ENCODE peak calls at places on chromosomes 11 and 22, in four cellular contexts. E is mesendoderm, V is PC-3, Z is GM23248. S is an unnamed sample. For H3K36me3, the result is how much of the 10 kb centered on the place peaks cover.

GRCh38 chr11:65639623-65640482 is 2.0 kb downstream of the SIPA1 start:
- DNase-seq in Z (no peak), V (no peak), E (no peak), S (no peak)

GRCh38 chr11:86341382-86341781 is 33.3 kb upstream of the CCDC81 start:
- DNase-seq in V (no peak), E (peak), Z (no peak), S (no peak)

GRCh38 chr22:49365191-49365837 is 462.4 kb downstream of the BRD1 start:
- DNase-seq in E (peak), Z (no peak), V (no peak), S (no peak)

GRCh38 chr11:59145534-59145933 is 2.9 kb downstream of the FAM111A start:
- DNase-seq in Z (peak), E (no peak), V (peak), S (no peak)

GRCh38 chr11:8330416-8330815 is 66.7 kb upstream of the LMO1 start:
- DNase-seq in V (no peak), E (no peak), Z (no peak), S (no peak)

GRCh38 chr11:86294026-86294425 is 8.0 kb upstream of the HIKESHI start:
- DNase-seq in E (no peak), V (no peak), Z (peak), S (no peak)

GRCh38 chr11:9601041-9601875 is 27.8 kb downstream of the WEE1 start:
- DNase-seq in V (no peak), E (peak), Z (peak), S (no peak)

GRCh38 chr22:31439805-31440204 is 40.4 kb downstream of the DRG1 start:
- DNase-seq in E (no peak), Z (no peak), V (no peak), S (no peak)

GRCh38 chr11:132681971-132682370 is 850.3 kb downstream of the OPCML start:
- DNase-seq in E (no peak), V (no peak), Z (no peak), S (no peak)

GRCh38 chr22:42869463-42869862 is 12.4 kb upstream of the ARFGAP3 start:
- DNase-seq in Z (no peak), E (no peak), V (no peak), S (no peak)

GRCh38 chr11:33976351-33977199 is 75.0 kb upstream of the CAPRIN1 start:
- DNase-seq in V (no peak), E (no peak), Z (peak), S (no peak)

GRCh38 chr11:68903288-68903630 is 373 bp downstream of the MRPL21 start:
- DNase-seq in V (no peak), E (no peak), Z (peak), S (no peak)

GRCh38 chr11:1100417-1101245 is 26.0 kb downstream of the MUC2 start:
- DNase-seq in V (no peak), Z (no peak), E (no peak), S (no peak)

GRCh38 chr22:43737150-43737828 is 74.8 kb downstream of the EFCAB6 start:
- DNase-seq in V (no peak), Z (no peak), E (no peak), S (no peak)

GRCh38 chr11:95499516-95500135 is 268.6 kb upstream of the SESN3 start:
- DNase-seq in Z (peak), E (peak), V (peak), S (no peak)

GRCh38 chr11:24386551-24387404 is 110.1 kb upstream of the LUZP2 start:
- DNase-seq in V (peak), Z (peak), E (peak), S (peak)

GRCh38 chr11:94504689-94505293 is 7.5 kb upstream of the C11orf97 start:
- DNase-seq in Z (peak), V (peak), E (peak), S (peak)

GRCh38 chr11:79397252-79397651 is 43.6 kb downstream of the TENM4 start:
- DNase-seq in Z (peak), V (no peak), E (no peak), S (no peak)

GRCh38 chr11:59262419-59262818 is 49.7 kb upstream of the MPEG1 start:
- DNase-seq in E (no peak), V (no peak), Z (no peak), S (no peak)

GRCh38 chr11:71247551-71248250 is 4.7 kb downstream of the SHANK2 start:
- DNase-seq in Z (no peak), E (peak), V (no peak), S (no peak)

GRCh38 chr11:3074912-3075589 is 17.8 kb upstream of the CARS1 start:
- DNase-seq in E (no peak), V (peak), Z (no peak), S (no peak)

GRCh38 chr11:122703541-122704272 is 48.2 kb downstream of the UBASH3B start:
- DNase-seq in V (peak), E (no peak), Z (no peak), S (no peak)
- H3K4me3 ChIP-seq in V (no peak), E (no peak), Z (no peak), S (no peak)

GRCh38 chr11:31512117-31512516 is 2.5 kb downstream of the ELP4 start:
- DNase-seq in E (no peak), V (no peak), Z (no peak), S (no peak)
- H3K4me2 ChIP-seq in E (no peak), V (peak), Z (no peak), S (no peak)

GRCh38 chr11:134999490-135000066 is 587.5 kb upstream of the B3GAT1 start:
- DNase-seq in E (peak), Z (no peak), V (no peak), S (no peak)
- H3K36me3 ChIP-seq in E (under half), Z (under half), V (under half), S (under half)

GRCh38 chr11:123193742-123194141 is 1.3 kb downstream of the CLMP start:
- DNase-seq in E (peak), Z (peak), V (no peak), S (no peak)

GRCh38 chr11:123195182-123196059 is at the start of gene CLMP:
- DNase-seq in E (peak), V (peak), Z (peak), S (peak)

GRCh38 chr11:123194308-123195181 is 503 bp downstream of the CLMP start:
- DNase-seq in E (peak), V (peak), Z (peak), S (peak)

GRCh38 chr11:123197711-123198110 is 2.7 kb upstream of the CLMP start:
- DNase-seq in E (peak), V (peak), Z (peak), S (no peak)

GRCh38 chr11:123196060-123196714 is 1.1 kb upstream of the CLMP start:
- DNase-seq in Z (no peak), V (no peak), E (peak), S (no peak)
- H3K4me3 ChIP-seq in Z (peak), V (no peak), E (peak), S (no peak)

GRCh38 chr22:39814899-39815298 is 78.7 kb downstream of the ENTHD1 start:
- DNase-seq in V (peak), E (no peak), Z (peak), S (no peak)
- H3K4me2 ChIP-seq in V (no peak), E (no peak), Z (no peak), S (no peak)

DNA sequence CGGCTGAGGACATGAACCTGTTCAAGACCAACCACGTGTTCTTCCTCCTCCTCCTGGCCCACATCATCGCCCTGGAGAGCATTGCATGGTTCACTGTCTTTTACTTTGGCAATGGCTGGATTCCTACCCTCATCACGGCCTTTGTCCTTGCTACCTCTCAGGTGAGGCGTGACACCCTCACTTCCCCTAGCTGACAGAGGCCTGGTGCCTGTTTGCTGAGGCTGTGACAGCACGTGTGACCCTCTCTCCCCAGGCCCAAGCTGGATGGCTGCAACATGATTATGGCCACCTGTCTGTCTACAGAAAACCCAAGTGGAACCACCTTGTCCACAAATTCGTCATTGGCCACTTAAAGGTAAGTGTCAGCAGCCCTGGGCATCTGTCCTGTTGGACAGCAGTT is 12.3 kb downstream of the FADS2 start:
- DNase-seq in V (no peak), E (no peak), Z (no peak), S (no peak)
- H3K36me3 ChIP-seq in V (under half), E (under half), Z (under half), S (under half)

GRCh38 chr22:24401824-24402434 is 25.5 kb upstream of the ADORA2A start:
- DNase-seq in V (no peak), Z (no peak), E (no peak), S (no peak)

GRCh38 chr22:24402460-24403192 is 24.8 kb upstream of the ADORA2A start:
- DNase-seq in E (no peak), Z (peak), V (peak), S (peak)

GRCh38 chr22:24400037-24400725 is 27.2 kb upstream of the ADORA2A start:
- DNase-seq in V (no peak), Z (no peak), E (no peak), S (no peak)

GRCh38 chr22:24398409-24398808 is 29.0 kb upstream of the ADORA2A start:
- DNase-seq in Z (no peak), V (no peak), E (no peak), S (no peak)

DNA sequence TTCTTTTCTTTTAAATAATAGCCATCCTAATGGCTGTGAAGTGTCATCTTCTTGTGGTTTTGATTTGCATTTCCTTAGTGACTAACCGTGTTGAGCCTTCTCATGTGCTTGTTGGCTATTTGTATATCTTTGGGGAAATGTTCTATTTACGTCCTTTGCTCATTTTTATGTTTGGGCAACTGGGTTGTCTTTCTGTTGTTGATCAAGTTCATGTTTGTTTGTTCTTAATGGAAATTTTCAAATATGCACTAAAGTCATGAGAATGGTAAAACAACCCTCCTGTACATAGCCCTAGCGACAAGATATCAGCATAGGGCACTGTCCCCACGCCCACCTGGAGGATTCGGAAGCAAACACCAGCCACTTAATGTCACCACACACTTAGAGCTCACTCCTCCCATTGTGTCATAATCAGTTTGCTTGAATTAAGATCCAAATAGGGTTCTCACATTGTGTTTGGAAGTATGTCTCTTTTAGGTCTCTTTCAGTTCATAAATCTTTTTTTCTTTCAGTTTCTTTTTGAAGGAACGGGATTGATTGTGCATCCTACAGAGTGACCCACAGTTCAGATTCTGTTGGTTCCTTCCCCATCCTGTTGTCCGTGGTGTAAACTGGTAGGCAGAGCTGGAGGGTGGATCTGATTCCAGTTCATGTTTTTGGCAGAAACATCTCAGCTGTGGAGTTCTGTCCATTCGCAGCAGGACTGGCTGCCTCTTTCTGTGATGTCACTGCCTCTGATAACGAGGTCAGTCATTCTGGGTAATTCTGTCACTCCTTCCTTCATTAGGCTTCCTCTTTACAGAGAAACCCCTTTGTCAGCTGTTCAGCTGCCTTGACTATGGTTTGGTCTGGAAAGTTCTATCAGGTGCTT is 26.4 kb upstream of the ADORA2A start:
- DNase-seq in V (no peak), E (no peak), Z (peak), S (no peak)
- H3K4me3 ChIP-seq in V (no peak), E (no peak), Z (peak), S (no peak)

GRCh38 chr11:121039971-121040613 is 16.2 kb downstream of the TBCEL start:
- DNase-seq in V (no peak), Z (no peak), E (peak), S (no peak)
- H3K4me2 ChIP-seq in V (no peak), Z (no peak), E (no peak), S (no peak)

GRCh38 chr22:38751066-38751421 is 4.8 kb downstream of the SUN2 start:
- DNase-seq in V (no peak), E (no peak), Z (no peak), S (no peak)
- H3K36me3 ChIP-seq in V (under half), E (under half), Z (under half), S (under half)